ENCODE peak calls at places on chromosomes 3 and 15, in four cellular contexts. H, C, Y and B are unnamed samples.

GRCh38 chr15:69792823-69793222 is 304.9 kb downstream of the TLE3 start:
- DNase-seq in H (no peak), C (no peak), Y (no peak), B (no peak)

GRCh38 chr3:104879919-104880318 is 486.8 kb upstream of the ALCAM start:
- DNase-seq in H (no peak), C (no peak), Y (no peak), B (no peak)

GRCh38 chr3:122930371-122930997 is 97.1 kb downstream of the SEMA5B start:
- DNase-seq in H (no peak), C (no peak), Y (no peak), B (no peak)

GRCh38 chr3:162295323-162295983 is 798.8 kb downstream of the OTOL1 start:
- DNase-seq in H (no peak), C (no peak), Y (no peak), B (no peak)

GRCh38 chr3:118548434-118548833 is 486.2 kb downstream of the IGSF11 start:
- DNase-seq in H (no peak), C (no peak), Y (no peak), B (no peak)

GRCh38 chr3:25410703-25411102 is 17.4 kb upstream of the RARB start:
- DNase-seq in H (no peak), C (no peak), Y (no peak), B (no peak)

GRCh38 chr3:21795152-21795837 is 44.3 kb upstream of the ZNF385D start:
- DNase-seq in H (no peak), C (no peak), Y (no peak), B (no peak)

GRCh38 chr15:88419830-88420229 is 47.4 kb downstream of the MRPL46 start:
- DNase-seq in H (no peak), C (no peak), Y (no peak), B (no peak)

GRCh38 chr3:179098388-179099077 is 26.9 kb upstream of the ZMAT3 start:
- DNase-seq in H (no peak), C (peak; percentile 27), Y (no peak), B (no peak)

GRCh38 chr3:117141821-117142220 is 432.2 kb downstream of the TUSC7 start:
- DNase-seq in H (no peak), C (no peak), Y (no peak), B (no peak)

GRCh38 chr3:13420051-13420816 is at the start of gene NUP210:
- DNase-seq in H (no peak), C (peak; percentile 98), Y (peak; percentile 67), B (peak; percentile 78)

GRCh38 chr3:177108648-177109047 is 88.6 kb downstream of the TBL1XR1 start:
- DNase-seq in H (no peak), C (no peak), Y (no peak), B (no peak)

GRCh38 chr3:119401069-119401468 is 62.3 kb downstream of the TMEM39A start:
- DNase-seq in H (peak; percentile 40), C (no peak), Y (no peak), B (no peak)

GRCh38 chr3:183968846-183969245 is 48.8 kb downstream of the ABCC5 start:
- DNase-seq in H (no peak), C (no peak), Y (no peak), B (no peak)

GRCh38 chr15:76062282-76062681 is 2.5 kb downstream of the TMEM266 start:
- DNase-seq in H (no peak), C (no peak), Y (no peak), B (no peak)

GRCh38 chr3:40505599-40506462 is at the start of gene ZNF620:
- DNase-seq in H (no peak), C (peak; percentile 84), Y (peak; percentile 60), B (peak; percentile 32)

GRCh38 chr3:186514296-186515002 is 29.7 kb downstream of the CRYGS start:
- DNase-seq in H (no peak), C (peak; percentile 52), Y (peak; percentile 63), B (no peak)

GRCh38 chr3:171258316-171258715 is 201.9 kb downstream of the TNIK start:
- DNase-seq in H (no peak), C (no peak), Y (no peak), B (no peak)

GRCh38 chr15:75758071-75758872 is 45.6 kb upstream of the CSPG4 start:
- DNase-seq in H (peak; percentile 38), C (peak; percentile 92), Y (peak; percentile 88), B (peak; percentile 80)

GRCh38 chr3:11350374-11350773 is 78.2 kb downstream of the ATG7 start:
- DNase-seq in H (no peak), C (no peak), Y (no peak), B (no peak)

GRCh38 chr3:59920801-59921200 is 871.0 kb upstream of the CFAP20DC start:
- DNase-seq in H (no peak), C (no peak), Y (no peak), B (no peak)

GRCh38 chr3:27728195-27729087 is 6.3 kb upstream of the EOMES start:
- DNase-seq in H (no peak), C (peak; percentile 51), Y (no peak), B (no peak)

GRCh38 chr3:142088522-142088921 is 60.8 kb downstream of the TFDP2 start:
- DNase-seq in H (no peak), C (no peak), Y (no peak), B (no peak)

GRCh38 chr3:56467801-56468183 is 475 bp downstream of the ERC2 start:
- DNase-seq in H (no peak), C (no peak), Y (no peak), B (no peak)

GRCh38 chr3:4234894-4235293 is 68.3 kb upstream of the SETMAR start:
- DNase-seq in H (no peak), C (no peak), Y (no peak), B (no peak)

GRCh38 chr3:106198828-106199194 is 330.0 kb upstream of the CBLB start:
- DNase-seq in H (no peak), C (no peak), Y (no peak), B (no peak)

GRCh38 chr15:52140646-52141045 is 28.1 kb upstream of the BCL2L10 start:
- DNase-seq in H (no peak), C (no peak), Y (no peak), B (no peak)

GRCh38 chr15:91948001-91948608 is 94.6 kb downstream of the SLCO3A1 start:
- DNase-seq in H (no peak), C (no peak), Y (no peak), B (no peak)

GRCh38 chr15:48144889-48145288 is 24.1 kb downstream of the SLC24A5 start:
- DNase-seq in H (peak; percentile 16), C (no peak), Y (no peak), B (no peak)

GRCh38 chr3:124250053-124250452 is 258.1 kb upstream of the ROPN1 start:
- DNase-seq in H (no peak), C (no peak), Y (no peak), B (no peak)

GRCh38 chr15:44584162-44584749 is 47.3 kb downstream of the EIF3J start:
- DNase-seq in H (no peak), C (no peak), Y (peak; percentile 79), B (no peak)

GRCh38 chr3:4766716-4767499 is 212.3 kb upstream of the BHLHE40 start:
- DNase-seq in H (no peak), C (no peak), Y (no peak), B (no peak)

GRCh38 chr3:87336761-87337160 is 60.4 kb upstream of the POU1F1 start:
- DNase-seq in H (no peak), C (no peak), Y (no peak), B (no peak)

GRCh38 chr3:87333393-87333892 is 57.1 kb upstream of the POU1F1 start:
- DNase-seq in H (no peak), C (no peak), Y (no peak), B (no peak)

GRCh38 chr3:87332789-87333188 is 56.4 kb upstream of the POU1F1 start:
- DNase-seq in H (no peak), C (no peak), Y (no peak), B (no peak)

DNA sequence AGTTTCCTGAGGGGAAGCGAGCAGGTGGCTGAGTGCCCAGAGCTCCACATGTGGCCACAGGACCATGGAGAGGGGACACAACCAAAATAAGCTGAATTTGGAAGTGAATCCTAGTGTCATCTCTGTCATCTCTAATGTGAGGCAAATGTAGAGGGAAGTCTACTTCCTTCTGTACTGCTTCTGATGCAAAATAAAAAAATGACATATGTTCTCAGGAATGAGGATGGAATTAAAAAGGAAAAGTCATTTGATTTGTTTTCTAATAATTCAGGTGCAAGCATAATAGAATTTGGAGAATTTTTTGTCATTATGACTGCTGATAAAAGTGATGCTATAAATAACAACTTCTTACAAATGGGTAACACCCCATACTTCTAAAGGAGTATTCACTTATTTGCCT is 59.5 kb upstream of the POU1F1 start:
- DNase-seq in H (no peak), C (no peak), Y (no peak), B (no peak)
- TF ChIP-seq SPI1 in H (no peak), C (no peak), Y (no peak), B (no peak)

GRCh38 chr3:120450914-120451669 is at the start of gene FSTL1:
- DNase-seq in H (no peak), C (no peak), Y (no peak), B (no peak)
- TF ChIP-seq SPI1 in H (no peak), C (no peak), Y (no peak), B (no peak)

GRCh38 chr15:25772500-25772899 is 90.6 kb downstream of the ATP10A start:
- DNase-seq in H (no peak), C (no peak), Y (no peak), B (no peak)
- TF ChIP-seq SPI1 in H (no peak), C (no peak), Y (no peak), B (no peak)

DNA sequence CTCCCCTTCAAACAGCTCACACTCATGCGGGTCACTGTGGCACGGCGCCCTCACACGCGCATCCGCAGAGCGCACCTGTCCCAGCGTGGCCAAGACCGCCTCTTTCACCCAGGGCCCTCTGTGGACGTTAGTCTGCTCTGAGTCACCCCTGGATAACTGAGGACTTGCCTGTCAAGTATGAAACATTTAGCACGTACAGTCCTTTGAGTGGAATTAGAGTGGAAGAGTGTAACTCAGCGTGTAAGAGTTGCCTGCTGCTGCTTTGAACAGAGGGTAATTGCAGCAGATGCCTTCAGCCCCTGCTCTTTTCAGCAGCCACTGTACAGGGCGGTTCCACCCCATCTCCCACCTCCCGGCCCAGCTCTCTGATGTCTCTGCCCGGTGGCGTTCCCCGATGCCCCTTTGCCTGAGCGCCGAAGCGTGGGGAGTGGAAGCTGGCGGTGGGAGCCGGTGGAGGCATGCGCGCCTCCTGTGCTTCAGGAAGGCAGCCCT is 23.0 kb downstream of the CPN2 start:
- DNase-seq in H (no peak), C (peak; percentile 44), Y (peak; percentile 24), B (no peak)
- TF ChIP-seq SPI1 in H (no peak), C (no peak), Y (no peak), B (no peak)

DNA sequence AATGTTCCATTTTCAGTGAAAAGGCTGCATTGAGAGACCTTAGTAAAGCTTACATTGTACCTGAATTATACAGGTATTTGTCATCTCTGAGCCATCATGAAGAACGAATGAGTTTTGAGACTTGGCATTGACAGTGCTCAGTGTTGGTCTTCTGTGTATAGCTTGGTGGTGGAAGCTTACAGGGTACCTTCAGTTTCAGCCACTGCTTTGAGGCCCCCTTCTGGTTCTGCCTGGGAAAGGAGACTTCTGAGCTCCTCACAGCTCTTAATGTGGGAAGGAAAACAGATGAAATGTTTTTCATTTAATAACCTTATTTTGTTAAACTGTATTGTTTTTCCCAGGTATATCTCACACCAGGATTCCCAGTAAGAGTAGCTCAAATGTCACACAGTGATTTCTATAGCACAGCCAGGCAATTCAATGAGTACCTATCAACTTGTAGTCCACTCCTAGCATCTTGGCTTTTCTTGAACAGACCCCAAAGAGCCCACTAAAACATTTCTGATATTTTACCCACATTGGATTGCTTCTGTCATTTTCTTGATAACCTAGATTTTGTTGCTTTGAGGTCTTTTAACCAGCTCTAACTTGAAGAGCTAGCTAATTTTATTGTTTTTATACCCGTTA is 5.6 kb downstream of the SERPINI1 start:
- DNase-seq in H (no peak), C (no peak), Y (peak; percentile 46), B (no peak)
- TF ChIP-seq SPI1 in H (no peak), C (no peak), Y (no peak), B (no peak)